ENCODE peak calls at places on chromosomes 7 and 10, in six cellular contexts. One of them, this sample, is unnamed.

GRCh38 chr10:89414879-89415821 is 782 bp downstream of the IFIT5 start:
- DNase-seq in sigmoid colon: peak
- DNase-seq in AG08396: peak
- DNase-seq in A172: peak
- DNase-seq in upper lobe of left lung: peak
- DNase-seq in NCI-H1092 treated with DMSO at 0.1 percent for 48 hours: peak
- DNase-seq in this sample: peak

GRCh38 chr10:124149681-124150080 is 56.3 kb upstream of the CHST15 start:
- DNase-seq in NCI-H1092 treated with DMSO at 0.1 percent for 48 hours: peak
- DNase-seq in upper lobe of left lung: no peak
- DNase-seq in sigmoid colon: peak
- DNase-seq in A172: no peak
- DNase-seq in AG08396: no peak
- DNase-seq in this sample: no peak

GRCh38 chr10:110005716-110006115 is 2.1 kb upstream of the ADD3 start:
- DNase-seq in AG08396: peak
- DNase-seq in NCI-H1092 treated with DMSO at 0.1 percent for 48 hours: no peak
- DNase-seq in upper lobe of left lung: peak
- DNase-seq in sigmoid colon: peak
- DNase-seq in A172: peak
- DNase-seq in this sample: peak

GRCh38 chr7:149598721-149599308 is 101.2 kb upstream of the ZNF746 start:
- DNase-seq in upper lobe of left lung: no peak
- DNase-seq in NCI-H1092 treated with DMSO at 0.1 percent for 48 hours: peak
- DNase-seq in A172: peak
- DNase-seq in AG08396: peak
- DNase-seq in sigmoid colon: no peak
- DNase-seq in this sample: peak

GRCh38 chr10:124250506-124250905 is 157.1 kb upstream of the CHST15 start:
- DNase-seq in upper lobe of left lung: no peak
- DNase-seq in NCI-H1092 treated with DMSO at 0.1 percent for 48 hours: no peak
- DNase-seq in sigmoid colon: no peak
- DNase-seq in A172: no peak
- DNase-seq in AG08396: no peak
- DNase-seq in this sample: no peak

GRCh38 chr10:30351502-30351901 is 2.4 kb upstream of the MTPAP start:
- DNase-seq in upper lobe of left lung: no peak
- DNase-seq in NCI-H1092 treated with DMSO at 0.1 percent for 48 hours: no peak
- DNase-seq in A172: no peak
- DNase-seq in sigmoid colon: no peak
- DNase-seq in AG08396: no peak
- DNase-seq in this sample: no peak

GRCh38 chr10:21159669-21160068 is 262.6 kb upstream of the NEBL start:
- DNase-seq in upper lobe of left lung: no peak
- DNase-seq in A172: no peak
- DNase-seq in AG08396: no peak
- DNase-seq in NCI-H1092 treated with DMSO at 0.1 percent for 48 hours: peak
- DNase-seq in sigmoid colon: no peak
- DNase-seq in this sample: no peak

GRCh38 chr10:17616403-17617030 is 657 bp downstream of the HACD1 start:
- DNase-seq in sigmoid colon: peak
- DNase-seq in A172: peak
- DNase-seq in upper lobe of left lung: peak
- DNase-seq in AG08396: peak
- DNase-seq in NCI-H1092 treated with DMSO at 0.1 percent for 48 hours: peak
- DNase-seq in this sample: peak

GRCh38 chr7:155831807-155832524 is 19.7 kb upstream of the SHH start:
- DNase-seq in NCI-H1092 treated with DMSO at 0.1 percent for 48 hours: no peak
- DNase-seq in sigmoid colon: no peak
- DNase-seq in upper lobe of left lung: no peak
- DNase-seq in AG08396: no peak
- DNase-seq in A172: no peak
- DNase-seq in this sample: no peak

GRCh38 chr7:30655096-30655970 is 26.9 kb downstream of the CRHR2 start:
- DNase-seq in sigmoid colon: peak
- DNase-seq in A172: no peak
- DNase-seq in AG08396: no peak
- DNase-seq in NCI-H1092 treated with DMSO at 0.1 percent for 48 hours: no peak
- DNase-seq in upper lobe of left lung: no peak
- DNase-seq in this sample: no peak

GRCh38 chr7:10956528-10956927 is 17.1 kb upstream of the PHF14 start:
- DNase-seq in upper lobe of left lung: no peak
- DNase-seq in sigmoid colon: no peak
- DNase-seq in NCI-H1092 treated with DMSO at 0.1 percent for 48 hours: no peak
- DNase-seq in A172: no peak
- DNase-seq in AG08396: no peak
- DNase-seq in this sample: no peak

GRCh38 chr7:41326616-41327015 is 376.3 kb downstream of the INHBA start:
- DNase-seq in NCI-H1092 treated with DMSO at 0.1 percent for 48 hours: no peak
- DNase-seq in sigmoid colon: no peak
- DNase-seq in upper lobe of left lung: no peak
- DNase-seq in AG08396: no peak
- DNase-seq in A172: no peak
- DNase-seq in this sample: no peak

This sample was measured in HuH-7.5.